ENCODE peak calls at places on chromosomes 3 and 15, in four cellular contexts. E, P, T and V are unnamed samples.

GRCh38 chr3:39101022-39101689 is 6.3 kb downstream of the GORASP1 start:
- DNase-seq in E (no peak), P (no peak), T (no peak), V (peak)

GRCh38 chr3:7576506-7576905 is 715.6 kb downstream of the GRM7 start:
- DNase-seq in E (no peak), P (no peak), T (no peak), V (no peak)

GRCh38 chr3:101926594-101927105 is 77.3 kb downstream of the NFKBIZ start:
- DNase-seq in E (no peak), P (no peak), T (no peak), V (no peak)

GRCh38 chr3:190081387-190081786 is 39.3 kb downstream of the P3H2 start:
- DNase-seq in E (no peak), P (no peak), T (no peak), V (no peak)

GRCh38 chr3:181887685-181888084 is 176.0 kb downstream of the SOX2 start:
- DNase-seq in E (no peak), P (no peak), T (no peak), V (no peak)

GRCh38 chr15:96326551-96327154 is 3.8 kb upstream of the NR2F2 start:
- DNase-seq in E (peak), P (peak), T (no peak), V (no peak)

GRCh38 chr15:70670680-70671079 is 92.7 kb downstream of the UACA start:
- DNase-seq in E (no peak), P (no peak), T (no peak), V (peak)

GRCh38 chr3:129620828-129621605 is 14.5 kb upstream of the PLXND1 start:
- DNase-seq in E (peak), P (peak), T (no peak), V (no peak)

GRCh38 chr3:63043631-63044030 is 168.4 kb upstream of the CADPS start:
- DNase-seq in E (no peak), P (no peak), T (no peak), V (no peak)

GRCh38 chr15:63509933-63510547 is 5.6 kb downstream of the USP3 start:
- DNase-seq in E (no peak), P (no peak), T (no peak), V (no peak)

GRCh38 chr3:137709011-137709601 is 55.0 kb upstream of the SOX14 start:
- DNase-seq in E (no peak), P (no peak), T (no peak), V (no peak)

GRCh38 chr3:144403040-144403457 is 431.4 kb downstream of the DIPK2A start:
- DNase-seq in E (no peak), P (no peak), T (no peak), V (no peak)

GRCh38 chr15:76903251-76903681 is 1.9 kb downstream of the SCAPER start:
- DNase-seq in E (no peak), P (no peak), T (no peak), V (peak)

GRCh38 chr3:171967932-171968678 is 71.3 kb upstream of the FNDC3B start:
- DNase-seq in E (no peak), P (peak), T (no peak), V (no peak)

GRCh38 chr3:174439621-174440349 is 419.3 kb upstream of the NAALADL2 start:
- DNase-seq in E (no peak), P (no peak), T (no peak), V (no peak)

GRCh38 chr15:95799286-95800187 is 531.0 kb upstream of the NR2F2 start:
- DNase-seq in E (no peak), P (no peak), T (no peak), V (no peak)

GRCh38 chr15:48406911-48407310 is 75.7 kb downstream of the DUT start:
- DNase-seq in E (no peak), P (no peak), T (no peak), V (no peak)

DNA sequence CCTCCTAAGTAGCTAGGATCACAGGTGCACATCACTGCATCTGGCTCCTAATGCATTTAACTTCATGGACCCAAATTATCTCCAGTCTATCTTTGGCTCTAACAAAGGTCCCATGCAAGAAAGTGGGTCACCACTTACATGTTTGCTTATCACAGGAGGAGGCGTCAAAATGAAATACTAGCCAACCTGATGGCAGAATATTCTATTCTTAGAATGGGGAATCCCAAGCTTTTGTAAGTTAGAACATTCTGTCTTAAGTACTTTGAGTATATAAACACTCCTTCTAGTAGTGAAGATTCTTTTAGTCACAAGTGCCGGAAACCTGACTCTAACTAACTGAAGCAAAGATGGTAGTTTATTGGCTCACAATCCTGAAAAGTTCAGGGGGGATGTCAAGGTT is 72.0 kb upstream of the ADAMTS9 start:
- DNase-seq in E (no peak), P (no peak), T (no peak), V (no peak)
- H3K27ac ChIP-seq in E (no peak), P (peak), T (no peak), V (no peak)

GRCh38 chr15:58639002-58639756 is 110.3 kb downstream of the ADAM10 start:
- DNase-seq in E (no peak), P (no peak), T (no peak), V (no peak)
- H3K27ac ChIP-seq in E (no peak), P (no peak), T (no peak), V (no peak)

DNA sequence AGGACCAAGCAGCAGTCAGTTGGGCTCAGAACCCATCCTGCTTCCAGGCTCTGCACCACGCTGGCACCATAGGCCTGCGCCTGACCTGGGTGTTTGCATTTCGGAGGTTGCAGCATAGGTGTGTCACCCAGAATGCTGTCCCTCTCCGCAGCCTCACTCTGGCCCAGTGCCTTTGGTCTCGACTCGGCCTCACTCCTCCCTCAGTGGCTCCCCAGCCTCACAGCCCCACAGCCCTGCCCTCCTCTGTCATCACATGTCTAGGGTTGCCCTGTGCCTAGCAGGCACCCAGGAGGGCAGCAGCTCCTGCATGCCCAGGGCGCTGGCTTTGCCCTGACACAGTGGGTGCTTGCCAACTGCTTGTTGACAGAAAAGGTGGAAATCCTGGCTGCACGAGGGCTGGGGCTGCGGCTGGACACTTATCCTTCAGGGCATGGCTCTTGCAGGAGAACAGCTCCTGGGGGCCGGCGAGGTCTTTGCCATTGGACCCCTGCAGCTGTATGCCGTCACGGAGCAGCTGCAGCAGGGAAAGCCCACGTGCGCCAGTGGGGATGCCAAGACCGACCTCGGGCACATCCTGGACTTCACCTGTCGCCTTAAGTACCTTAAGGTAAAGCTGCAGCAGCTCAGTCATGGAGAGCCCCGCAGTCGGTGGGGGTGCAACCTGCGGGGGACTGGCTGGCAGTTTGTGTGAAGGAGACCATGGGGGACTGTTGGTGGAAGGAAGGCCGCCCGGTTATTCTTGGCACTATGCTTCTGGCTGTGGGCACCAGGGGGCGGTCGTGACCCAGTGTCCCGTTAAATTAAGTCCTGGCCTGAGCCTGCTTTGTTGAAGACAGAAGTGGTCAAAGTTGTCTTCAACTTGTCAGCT is 16.2 kb downstream of the NISCH start:
- DNase-seq in E (peak), P (peak), T (peak), V (peak)
- H3K27ac ChIP-seq in E (no peak), P (no peak), T (no peak), V (no peak)

DNA sequence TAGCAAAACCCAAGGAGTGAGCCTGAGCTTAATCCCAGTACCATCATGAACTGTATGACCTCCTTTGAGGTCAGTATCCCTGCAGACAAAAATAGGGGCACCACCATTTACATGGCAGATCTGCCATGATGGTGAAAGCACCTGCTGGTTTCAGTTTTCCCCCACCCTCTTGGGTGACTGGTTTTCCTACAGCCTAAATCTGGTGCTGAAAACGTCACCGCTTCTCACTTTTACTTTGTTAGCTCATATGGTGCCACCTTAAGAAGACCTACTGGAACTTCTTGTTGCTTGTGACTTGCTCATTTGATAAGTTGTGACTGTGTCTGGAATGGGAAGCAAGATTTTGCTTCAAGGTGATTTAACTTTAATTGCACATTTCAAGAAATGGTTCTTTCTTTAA is 5.1 kb downstream of the PPP1R2 start:
- DNase-seq in E (no peak), P (no peak), T (no peak), V (no peak)
- H3K27ac ChIP-seq in E (no peak), P (no peak), T (no peak), V (peak)

GRCh38 chr3:152198655-152199054 is 70.1 kb upstream of the MBNL1 start:
- DNase-seq in E (no peak), P (no peak), T (no peak), V (no peak)
- H3K27ac ChIP-seq in E (peak), P (peak), T (no peak), V (peak)

GRCh38 chr3:50592568-50592967 is 19.0 kb downstream of the CISH start:
- DNase-seq in E (peak), P (no peak), T (no peak), V (no peak)
- H3K27ac ChIP-seq in E (peak), P (no peak), T (no peak), V (no peak)

DNA sequence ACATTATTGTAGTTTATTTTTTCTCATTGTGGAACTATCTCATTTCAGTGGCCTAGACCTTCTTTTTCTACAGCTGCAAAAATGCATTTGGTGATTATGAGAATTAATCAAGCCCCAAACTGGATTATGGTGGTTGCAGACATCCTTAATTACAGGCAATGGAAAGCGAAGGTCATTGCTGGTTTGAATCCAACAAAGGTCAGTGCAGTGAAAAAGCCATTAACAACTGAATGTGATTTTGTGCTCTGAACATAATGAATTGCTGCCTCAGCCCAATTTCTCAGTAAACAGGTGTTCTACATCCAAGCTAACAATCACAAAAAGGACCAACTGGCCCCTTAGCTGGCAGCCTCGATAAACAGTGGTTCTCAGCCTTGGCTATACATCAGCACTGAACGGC is 260.1 kb upstream of the DPPA4 start:
- DNase-seq in E (no peak), P (no peak), T (no peak), V (no peak)
- H3K27ac ChIP-seq in E (no peak), P (no peak), T (no peak), V (no peak)

DNA sequence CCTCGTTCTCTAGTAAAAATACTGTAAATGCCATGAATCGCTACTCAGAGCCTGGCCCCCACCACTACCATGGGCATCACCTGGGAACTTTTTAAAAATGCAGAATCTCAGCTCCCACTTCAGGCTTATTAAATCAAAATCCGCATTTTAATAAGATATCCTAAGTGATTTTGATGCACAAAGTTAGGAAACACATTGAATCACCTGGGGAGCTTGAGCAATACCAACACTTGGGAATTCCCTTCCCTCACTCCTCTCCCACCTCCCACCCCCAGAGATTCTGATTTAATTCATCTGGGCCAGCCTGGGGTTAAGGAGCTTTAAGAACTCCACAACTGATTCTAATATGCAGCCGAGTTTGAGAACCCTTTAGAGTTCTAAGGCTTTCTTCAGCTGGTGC is 26.8 kb downstream of the RLBP1 start:
- DNase-seq in E (no peak), P (no peak), T (no peak), V (no peak)
- H3K27ac ChIP-seq in E (no peak), P (no peak), T (no peak), V (no peak)

GRCh38 chr3:50552058-50552435 is 15.5 kb downstream of the C3orf18 start:
- DNase-seq in E (no peak), P (no peak), T (no peak), V (no peak)
- H3K27ac ChIP-seq in E (no peak), P (no peak), T (no peak), V (no peak)